ENCODE peak calls at places on chromosomes 11 and 22, in seven cellular contexts. D is HCT116; N is substantia nigra; T is GM12891; G is A172; Y is activated CD8-positive, alpha-beta memory T cell treated with anti-CD3 and anti-CD28 coated beads for 1 hour; S is stomach. Z is an unnamed sample.

GRCh38 chr11:79062814-79063762 is 377.7 kb downstream of the TENM4 start:
- DNase-seq in S (no peak), Y (no peak), N (peak; percentile 7), G (peak; percentile 67), T (no peak), D (peak; percentile 12), Z (no peak)

GRCh38 chr11:131064373-131064991 is 148.2 kb upstream of the SNX19 start:
- DNase-seq in N (peak; percentile 45), G (peak; percentile 12), T (peak; percentile 40), S (peak; percentile 39), Y (no peak), D (peak; percentile 13), Z (peak; percentile 45)

GRCh38 chr11:119996556-119996955 is 141.4 kb downstream of the TRIM29 start:
- DNase-seq in D (no peak), Y (no peak), G (no peak), S (no peak), N (no peak), T (no peak), Z (no peak)

GRCh38 chr11:1779806-1780699 is 16.3 kb upstream of the CTSD start:
- DNase-seq in T (no peak), D (no peak), Y (no peak), S (no peak), G (no peak), N (no peak), Z (no peak)

GRCh38 chr11:74683941-74684481 is 47.2 kb downstream of the CHRDL2 start:
- DNase-seq in D (no peak), S (no peak), N (no peak), T (no peak), G (no peak), Y (no peak), Z (no peak)

GRCh38 chr22:37509026-37509886 is 10.0 kb downstream of the CARD10 start:
- DNase-seq in S (no peak), G (no peak), Y (no peak), T (no peak), N (no peak), D (no peak), Z (no peak)

GRCh38 chr11:128303383-128303782 is 284.0 kb downstream of the ETS1 start:
- DNase-seq in S (no peak), T (no peak), D (no peak), N (no peak), Y (no peak), G (no peak), Z (no peak)

GRCh38 chr22:45966320-45966891 is 10.6 kb downstream of the WNT7B start:
- DNase-seq in S (no peak), G (peak; percentile 39), Y (no peak), T (no peak), N (no peak), D (no peak), Z (no peak)

GRCh38 chr22:41347066-41347859 is 34.5 kb upstream of the TEF start:
- DNase-seq in T (no peak), D (no peak), Y (no peak), G (no peak), N (peak; percentile 82), S (no peak), Z (no peak)

GRCh38 chr11:87141980-87142514 is 104.3 kb downstream of the TMEM135 start:
- DNase-seq in D (no peak), N (no peak), G (no peak), T (no peak), S (no peak), Y (no peak), Z (no peak)

GRCh38 chr11:93921695-93922468 is 71.5 kb upstream of the VSTM5 start:
- DNase-seq in N (no peak), G (peak; percentile 48), S (peak; percentile 48), Y (no peak), T (peak; percentile 31), D (peak; percentile 60), Z (peak; percentile 22)

GRCh38 chr22:45905924-45906865 is 70.8 kb downstream of the WNT7B start:
- DNase-seq in D (no peak), N (no peak), G (no peak), S (no peak), T (no peak), Y (no peak), Z (no peak)

GRCh38 chr11:73931039-73931645 is 19.7 kb upstream of the DNAJB13 start:
- DNase-seq in G (peak; percentile 85), S (peak; percentile 37), N (peak; percentile 28), Y (no peak), D (peak; percentile 79), T (no peak), Z (peak; percentile 46)

GRCh38 chr11:104572279-104572678 is 326.0 kb downstream of the CASP12 start:
- DNase-seq in T (no peak), N (no peak), D (no peak), Y (no peak), S (no peak), G (peak; percentile 30), Z (no peak)

GRCh38 chr11:73258104-73258684 is 13.9 kb upstream of the P2RY6 start:
- DNase-seq in T (no peak), N (no peak), S (peak; percentile 9), G (no peak), Y (no peak), D (no peak), Z (no peak)

GRCh38 chr11:27509953-27510352 is 3.4 kb upstream of the LIN7C start:
- DNase-seq in D (no peak), G (no peak), S (no peak), Y (no peak), N (no peak), T (no peak), Z (no peak)

GRCh38 chr11:128757886-128758612 is 64.2 kb downstream of the FLI1 start:
- DNase-seq in Y (no peak), D (no peak), S (no peak), G (no peak), T (peak; percentile 49), N (no peak), Z (no peak)

GRCh38 chr11:1203505-1204271 is 19.2 kb upstream of the MUC5B start:
- DNase-seq in D (peak; percentile 10), S (peak; percentile 28), N (no peak), Y (no peak), G (peak; percentile 51), T (no peak), Z (no peak)

GRCh38 chr11:1497600-1497999 is 11.0 kb upstream of the MOB2 start:
- DNase-seq in S (no peak), T (no peak), G (no peak), Y (no peak), D (no peak), N (no peak), Z (no peak)

GRCh38 chr22:41524809-41525449 is 19.3 kb downstream of the POLR3H start:
- DNase-seq in Y (peak; percentile 39), N (no peak), G (peak; percentile 12), S (peak; percentile 31), T (peak; percentile 60), D (no peak), Z (no peak)

GRCh38 chr11:73977856-73978519 is 4.7 kb downstream of the UCP2 start:
- DNase-seq in Y (no peak), T (no peak), N (no peak), G (no peak), S (no peak), D (no peak), Z (no peak)

GRCh38 chr11:72583616-72584292 is 90.5 kb downstream of the PDE2A start:
- DNase-seq in G (no peak), N (no peak), T (no peak), Y (no peak), S (no peak), D (no peak), Z (no peak)

GRCh38 chr22:50059185-50059880 is 1.2 kb upstream of the TTLL8 start:
- DNase-seq in N (no peak), D (no peak), S (no peak), Y (no peak), G (no peak), T (no peak), Z (no peak)

GRCh38 chr22:42805016-42805997 is 51.8 kb downstream of the ARFGAP3 start:
- DNase-seq in S (peak; percentile 89), Y (no peak), G (no peak), N (peak; percentile 37), D (no peak), T (no peak), Z (no peak)

Z was measured in Panc1.